ENCODE peak calls at places on chromosome 11, in five cellular contexts. P is T follicular helper cell; B is stimulated activated naive B cell treated with anti-CD40 and anti-IgM and Interleukin-4, amounts not matched to agents 10 μg/mL and 1 μg/mL and 100 μg/mL, for 72 hours; U is activated CD4-positive, alpha-beta T cell treated with anti-CD3 and anti-CD28 coated beads, Interleukin-2, amount 50 U/mL, for 1 hour; K is stimulated activated CD8-positive, alpha-beta memory T cell treated with anti-CD3 and anti-CD28 coated beads, Interleukin-2, amount 100 ng/mL, for 48 hours. T is an unnamed sample.

GRCh38 chr11:102196351-102196750 is 86.1 kb downstream of the YAP1 start:
- DNase-seq in B (no peak), U (no peak), P (no peak), K (no peak), T (no peak)

GRCh38 chr11:72824811-72825505 is 10.7 kb downstream of the ATG16L2 start:
- DNase-seq in K (no peak), P (no peak), B (no peak), U (no peak), T (no peak)

GRCh38 chr11:69438286-69438920 is 43.1 kb upstream of the LINC01488 start:
- DNase-seq in K (no peak), P (no peak), U (no peak), B (no peak), T (no peak)

GRCh38 chr11:128852327-128853023 is 14.6 kb downstream of the KCNJ1 start:
- DNase-seq in B (no peak), U (no peak), K (no peak), P (no peak), T (no peak)

GRCh38 chr11:62752994-62753735 is 795 bp downstream of the ZBTB3 start:
- DNase-seq in B (no peak), P (no peak), U (no peak), K (no peak), T (no peak)

GRCh38 chr11:122872046-122872445 is 10.5 kb upstream of the JHY start:
- DNase-seq in P (no peak), U (no peak), K (no peak), B (no peak), T (no peak)

GRCh38 chr11:119065369-119065768 is 2.2 kb upstream of the VPS11 start:
- DNase-seq in P (peak), B (no peak), K (peak), U (peak), T (peak)

GRCh38 chr11:69337211-69337721 is 43.3 kb downstream of the MYEOV start:
- DNase-seq in K (peak), P (no peak), B (peak), U (no peak), T (peak)

GRCh38 chr11:112049777-112050176 is 24.0 kb downstream of the PIH1D2 start:
- DNase-seq in K (no peak), P (no peak), U (no peak), B (no peak), T (no peak)

GRCh38 chr11:32531528-32531927 is 52.1 kb upstream of the EIF3M start:
- DNase-seq in B (no peak), U (no peak), P (no peak), K (no peak), T (no peak)

GRCh38 chr11:84465040-84465439 is 1162.1 kb downstream of the DLG2 start:
- DNase-seq in P (no peak), K (no peak), B (no peak), U (no peak), T (no peak)

GRCh38 chr11:43021466-43021865 is 290.3 kb upstream of the API5 start:
- DNase-seq in U (no peak), K (no peak), B (no peak), P (no peak), T (no peak)

GRCh38 chr11:58142781-58143180 is 17.5 kb upstream of the OR9I1 start:
- DNase-seq in P (no peak), K (no peak), U (no peak), B (no peak), T (no peak)

GRCh38 chr11:2569731-2570210 is 125.0 kb downstream of the KCNQ1 start:
- DNase-seq in B (no peak), U (no peak), P (no peak), K (no peak), T (no peak)

GRCh38 chr11:65817312-65817814 is 16.4 kb upstream of the SNX32 start:
- DNase-seq in K (no peak), B (no peak), P (no peak), U (no peak), T (no peak)

GRCh38 chr11:62911137-62912130 is 9.7 kb downstream of the CHRM1 start:
- DNase-seq in K (no peak), U (no peak), B (no peak), P (no peak), T (no peak)

GRCh38 chr11:116694017-116694725 is 78.6 kb downstream of the BUD13 start:
- DNase-seq in B (no peak), K (no peak), U (no peak), P (no peak), T (no peak)

GRCh38 chr11:363948-364761 is 5.1 kb upstream of the B4GALNT4 start:
- DNase-seq in U (peak), K (peak), B (peak), P (peak), T (peak)

GRCh38 chr11:81959341-81959740 is 774.3 kb downstream of the FAM181B start:
- DNase-seq in P (no peak), U (no peak), K (no peak), B (no peak), T (no peak)

GRCh38 chr11:22193348-22194051 is 615 bp downstream of the ANO5 start:
- DNase-seq in B (no peak), U (no peak), K (no peak), P (no peak), T (no peak)

GRCh38 chr11:79227308-79227707 is 213.5 kb downstream of the TENM4 start:
- DNase-seq in U (no peak), B (no peak), P (no peak), K (no peak), T (no peak)

T was measured in CD4-positive, alpha-beta memory T cell.